ENCODE peak calls at places on chromosomes 5 and 9, in six cellular contexts. E, H, N, L, M and G are unnamed samples.

GRCh38 chr5:16712178-16712577 is 95.4 kb upstream of the RETREG1 start:
- DNase-seq in E (no peak), H (no peak), N (no peak), L (no peak), M (no peak), G (no peak)

GRCh38 chr9:124054671-124055212 is 43.2 kb downstream of the LHX2 start:
- DNase-seq in E (peak; percentile 75), H (no peak), N (no peak), L (peak; percentile 69), M (peak; percentile 90), G (peak; percentile 85)

GRCh38 chr5:134392301-134392700 is 19.4 kb downstream of the CDKN2AIPNL start:
- DNase-seq in E (no peak), H (no peak), N (no peak), L (no peak), M (peak; percentile 70), G (peak; percentile 67)

GRCh38 chr5:96079075-96079474 is 117.4 kb upstream of the ELL2 start:
- DNase-seq in E (peak; percentile 93), H (no peak), N (no peak), L (peak; percentile 91), M (peak; percentile 97), G (peak; percentile 96)

GRCh38 chr5:16603295-16603694 is 13.5 kb downstream of the RETREG1 start:
- DNase-seq in E (no peak), H (no peak), N (no peak), L (no peak), M (no peak), G (no peak)

GRCh38 chr9:70421272-70422180 is 7.1 kb upstream of the KLF9 start:
- DNase-seq in E (peak; percentile 89), H (peak; percentile 31), N (peak; percentile 51), L (peak; percentile 48), M (peak; percentile 54), G (peak; percentile 74)

GRCh38 chr5:177103523-177104253 is 17.0 kb downstream of the FGFR4 start:
- DNase-seq in E (no peak), H (no peak), N (no peak), L (no peak), M (peak; percentile 73), G (no peak)

GRCh38 chr5:17105744-17106450 is 111.5 kb upstream of the BASP1 start:
- DNase-seq in E (peak; percentile 97), H (no peak), N (no peak), L (peak; percentile 93), M (peak; percentile 84), G (peak; percentile 76)

GRCh38 chr5:152634596-152634995 is 229.5 kb upstream of the NMUR2 start:
- DNase-seq in E (no peak), H (no peak), N (no peak), L (no peak), M (no peak), G (no peak)

GRCh38 chr5:169290895-169291294 is 10.0 kb downstream of the SLIT3 start:
- DNase-seq in E (no peak), H (no peak), N (no peak), L (no peak), M (no peak), G (no peak)

GRCh38 chr5:124906339-124907097 is 160.1 kb upstream of the ZNF608 start:
- DNase-seq in E (peak; percentile 92), H (peak; percentile 60), N (no peak), L (peak; percentile 80), M (peak; percentile 79), G (peak; percentile 78)

GRCh38 chr9:123867971-123868370 is 62.0 kb downstream of the DENND1A start:
- DNase-seq in E (no peak), H (no peak), N (no peak), L (no peak), M (peak; percentile 6), G (no peak)

GRCh38 chr5:159310492-159310891 is 19.8 kb downstream of the IL12B start:
- DNase-seq in E (no peak), H (no peak), N (no peak), L (no peak), M (no peak), G (peak; percentile 51)

GRCh38 chr9:134602547-134603362 is 38.8 kb upstream of the COL5A1 start:
- DNase-seq in E (peak; percentile 96), H (no peak), N (no peak), L (peak; percentile 98), M (peak; percentile 99), G (peak; percentile 96)

GRCh38 chr5:74895906-74896305 is 29.7 kb upstream of the FAM169A start:
- DNase-seq in E (peak; percentile 79), H (peak; percentile 57), N (no peak), L (peak; percentile 72), M (peak; percentile 59), G (peak; percentile 90)

GRCh38 chr5:104266161-104266560 is 703.6 kb upstream of the NUDT12 start:
- DNase-seq in E (no peak), H (no peak), N (no peak), L (no peak), M (no peak), G (peak; percentile 27)